ENCODE peak calls at places on chromosomes 13 and 19, in four cellular contexts. S is stomach; X is astrocyte of the cerebellum; D is CD8-positive, alpha-beta memory T cell. L is an unnamed sample.

GRCh38 chr19:13079542-13079986 is 23.1 kb downstream of the LYL1 start:
- DNase-seq in X (peak), D (no peak), S (peak), L (peak)

GRCh38 chr19:35750167-35750566 is 1.8 kb downstream of the LIN37 start:
- DNase-seq in X (no peak), S (no peak), D (no peak), L (no peak)

GRCh38 chr13:91576590-91576989 is 178.2 kb downstream of the GPC5 start:
- DNase-seq in X (no peak), D (no peak), S (no peak), L (no peak)

GRCh38 chr19:48308695-48309586 is 16.4 kb upstream of the EMP3 start:
- DNase-seq in D (no peak), S (no peak), X (no peak), L (no peak)

GRCh38 chr13:97327071-97327470 is 104.9 kb downstream of the MBNL2 start:
- DNase-seq in S (no peak), D (no peak), X (no peak), L (no peak)

GRCh38 chr19:31693870-31694269 is 344.6 kb upstream of the TSHZ3 start:
- DNase-seq in D (no peak), S (no peak), X (no peak), L (no peak)

GRCh38 chr13:67951431-67951830 is 721.3 kb upstream of the PCDH9 start:
- DNase-seq in S (no peak), D (no peak), X (no peak), L (no peak)

GRCh38 chr13:40981361-40981760 is 37.8 kb downstream of the ELF1 start:
- DNase-seq in S (no peak), D (no peak), X (no peak), L (no peak)

GRCh38 chr13:100528820-100529219 is 59.8 kb downstream of the GGACT start:
- DNase-seq in D (no peak), X (no peak), S (no peak), L (no peak)

GRCh38 chr19:40633207-40633606 is 32.0 kb downstream of the LTBP4 start:
- DNase-seq in S (no peak), X (peak), D (no peak), L (no peak)

GRCh38 chr19:10454267-10454666 is 33.9 kb downstream of the PDE4A start:
- DNase-seq in D (no peak), S (no peak), X (no peak), L (no peak)

GRCh38 chr13:22893777-22894176 is 287.0 kb upstream of the SGCG start:
- DNase-seq in D (no peak), S (no peak), X (no peak), L (no peak)

GRCh38 chr13:22893149-22893548 is 287.6 kb upstream of the SGCG start:
- DNase-seq in D (no peak), X (no peak), S (no peak), L (no peak)

DNA sequence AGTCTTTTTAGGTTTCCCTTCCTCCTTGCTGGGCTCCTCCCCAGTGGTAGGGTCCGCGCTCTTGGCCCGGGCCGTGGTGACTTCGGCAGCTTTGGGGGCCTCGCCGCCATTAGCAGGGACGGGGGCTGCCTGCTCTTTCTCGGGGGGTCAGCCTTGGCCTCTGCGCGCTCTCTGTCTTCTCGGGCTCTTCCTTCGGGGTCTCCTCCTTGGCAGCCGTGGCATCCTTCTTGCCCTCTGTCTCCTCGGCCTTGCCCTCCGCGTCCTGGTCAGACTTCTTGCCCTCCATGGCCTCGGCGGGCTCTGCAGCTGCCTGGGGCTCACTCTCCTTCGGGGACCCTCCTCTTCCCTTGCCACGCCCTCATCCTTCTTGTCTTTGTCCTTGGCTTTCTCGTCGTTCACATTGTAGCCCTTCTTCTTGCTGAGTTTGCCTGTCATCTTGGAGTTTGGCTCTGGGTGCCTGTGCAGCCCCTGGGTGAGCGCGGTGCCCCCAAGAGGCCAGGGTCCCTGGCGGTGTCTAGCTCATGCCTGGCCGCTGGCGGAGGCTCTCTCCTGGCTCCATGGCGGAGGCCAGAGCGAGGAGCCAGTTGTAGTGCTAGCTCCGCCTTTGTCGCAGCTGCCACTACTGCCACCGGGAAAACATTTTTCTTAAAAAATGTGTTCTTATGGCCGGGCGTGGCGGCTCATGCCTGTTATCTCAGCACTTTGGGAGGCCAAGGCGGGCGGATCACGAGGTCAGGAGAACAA is 283.0 kb upstream of the SGCG start:
- DNase-seq in S (no peak), D (no peak), X (no peak), L (no peak)
- H3K4me3 ChIP-seq in S (no peak), D (no peak), X (no peak), L (no peak)

GRCh38 chr19:45664575-45664974 is 3.4 kb upstream of the GIPR start:
- DNase-seq in X (no peak), D (no peak), S (no peak), L (no peak)
- H3K4me3 ChIP-seq in X (no peak), D (no peak), S (no peak), L (no peak)

GRCh38 chr13:99366075-99366987 is 59.1 kb upstream of the GPR183 start:
- DNase-seq in S (no peak), D (no peak), X (no peak), L (no peak)
- H3K4me3 ChIP-seq in S (no peak), D (peak), X (no peak), L (no peak)

DNA sequence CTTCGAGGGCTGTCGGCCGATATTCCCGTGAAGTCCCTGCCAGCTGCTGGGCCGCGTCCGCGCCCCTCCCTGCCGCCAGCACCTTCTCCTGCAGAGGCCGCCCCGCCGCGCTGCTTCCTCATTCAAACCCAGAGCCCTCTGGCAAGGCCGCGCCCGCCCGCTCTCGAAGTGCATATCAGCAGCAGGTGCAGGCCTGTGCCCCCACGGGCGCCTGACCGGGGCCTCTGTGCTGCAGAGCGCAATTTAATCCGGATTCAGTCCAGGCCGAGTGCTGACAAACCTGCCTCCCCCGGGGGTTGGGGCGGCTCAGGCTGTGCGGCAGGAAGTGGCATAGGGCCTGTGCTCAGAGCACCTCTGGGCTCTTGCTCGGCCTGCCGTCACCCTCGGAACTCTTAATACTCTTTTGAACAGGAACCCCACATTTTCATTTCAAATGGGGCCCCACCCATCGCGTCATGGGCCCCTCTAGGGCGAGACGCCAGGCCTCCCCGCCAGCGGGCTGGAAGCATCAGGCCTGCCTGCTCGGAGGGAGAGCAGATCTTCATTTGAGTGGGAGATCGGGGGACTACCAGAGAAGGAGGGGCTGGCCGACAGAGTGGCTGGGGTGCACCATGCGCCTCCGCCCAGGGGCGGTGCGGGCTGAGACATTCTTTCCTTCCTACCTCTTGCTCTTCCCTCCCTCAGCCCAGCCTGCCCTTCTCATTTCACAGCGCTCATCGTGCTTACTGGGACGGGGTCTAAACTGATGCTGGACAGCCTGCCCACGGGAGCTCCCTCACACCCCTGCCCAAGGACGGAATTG is 125.7 kb downstream of the TNFRSF19 start:
- DNase-seq in S (no peak), D (peak), X (no peak), L (no peak)
- H3K4me3 ChIP-seq in S (peak), D (peak), X (no peak), L (no peak)

DNA sequence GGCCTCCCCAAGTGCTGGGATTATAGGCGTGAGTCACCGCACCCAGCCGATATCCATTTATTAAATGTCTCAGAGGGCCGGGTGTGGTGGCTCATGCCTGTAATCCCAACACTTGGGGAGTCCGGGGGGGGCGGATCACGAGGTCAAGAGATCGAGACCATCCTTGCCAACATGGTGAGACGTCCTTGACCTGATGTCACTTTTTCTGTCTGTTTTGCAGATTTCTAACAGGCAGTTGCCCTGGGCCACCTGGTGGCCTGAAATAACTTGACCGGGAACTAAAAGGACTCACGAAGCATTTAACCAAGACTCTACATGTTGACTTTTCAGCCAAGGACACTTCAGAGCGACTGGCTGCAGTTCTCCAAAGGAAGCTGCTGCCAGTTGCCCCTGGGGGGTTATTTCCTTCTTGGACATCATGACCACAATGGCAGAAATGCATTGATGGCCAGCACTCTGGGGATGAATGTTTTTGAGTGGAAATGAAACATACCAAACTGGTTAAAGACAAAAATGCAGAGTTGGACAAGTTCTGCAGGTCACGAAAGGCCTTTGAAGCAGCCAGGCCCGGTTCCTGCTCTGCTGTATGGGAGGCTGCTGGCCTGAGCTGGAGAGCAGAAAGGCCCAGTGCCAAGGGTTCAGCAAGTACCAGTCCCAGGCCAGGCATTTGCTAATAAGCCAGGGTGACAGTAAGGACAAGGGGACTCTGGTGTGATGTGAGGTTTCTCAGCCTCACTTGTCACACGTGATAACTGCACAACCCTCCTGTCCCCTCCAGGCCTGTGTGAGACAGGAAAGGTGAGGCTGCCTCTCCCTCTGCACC is 8.3 kb downstream of the ZNF837 start:
- DNase-seq in X (no peak), S (no peak), D (no peak), L (no peak)
- H3K4me3 ChIP-seq in X (no peak), S (no peak), D (no peak), L (no peak)

L was measured in skeletal muscle cell.